ENCODE peak calls at places on chromosomes 3 and 15, in nine cellular contexts. X, W, D, P, Z, T, S, U and B are unnamed samples. For H3K4me1 and H3K36me3, the result is how much of the 10 kb centered on the place peaks cover.

GRCh38 chr15:92457642-92458041 is 64.0 kb downstream of the ST8SIA2 start:
- DNase-seq in Z (peak), P (no peak), T (no peak), S (no peak), U (no peak), D (no peak), W (no peak), X (no peak), B (no peak)

GRCh38 chr3:23183731-23184130 is 19.4 kb upstream of the UBE2E2 start:
- DNase-seq in P (peak), T (no peak), U (no peak), S (peak), W (peak), Z (no peak), D (peak), X (no peak), B (no peak)

GRCh38 chr3:112056451-112056929 is 22.0 kb downstream of the TMPRSS7 start:
- DNase-seq in U (no peak), S (no peak), X (no peak), T (no peak), W (peak), Z (no peak), P (no peak), D (no peak), B (no peak)

GRCh38 chr3:12046406-12046805 is 42.2 kb downstream of the SYN2 start:
- DNase-seq in T (no peak), U (no peak), Z (no peak), D (no peak), X (no peak), S (no peak), P (no peak), W (no peak), B (no peak)

GRCh38 chr15:45710657-45711056 is 75.8 kb downstream of the SQOR start:
- DNase-seq in T (no peak), D (no peak), S (no peak), X (no peak), Z (no peak), U (no peak), P (no peak), W (no peak), B (no peak)

GRCh38 chr15:80462111-80462510 is 57.9 kb downstream of the ARNT2 start:
- DNase-seq in T (no peak), U (no peak), X (no peak), P (no peak), D (no peak), W (no peak), S (no peak), Z (no peak), B (no peak)

GRCh38 chr3:143001034-143001368 is 369 bp upstream of the U2SURP start:
- DNase-seq in S (no peak), D (no peak), W (no peak), X (peak), P (no peak), T (no peak), U (peak), Z (no peak), B (no peak)

GRCh38 chr3:47082519-47082918 is 81.4 kb downstream of the SETD2 start:
- DNase-seq in Z (no peak), W (peak), P (no peak), X (no peak), D (no peak), S (no peak), T (no peak), U (no peak), B (no peak)

GRCh38 chr3:188052229-188052965 is 101.6 kb upstream of the LPP start:
- DNase-seq in U (peak), T (peak), Z (peak), X (peak), S (no peak), D (peak), P (no peak), W (peak), B (peak)

GRCh38 chr3:170414202-170414663 is 4.4 kb upstream of the CLDN11 start:
- DNase-seq in S (peak), Z (no peak), D (no peak), X (no peak), W (peak), P (peak), U (no peak), T (peak), B (no peak)

GRCh38 chr3:127598841-127599570 is 795 bp downstream of the MCM2 start:
- DNase-seq in Z (no peak), W (no peak), X (no peak), D (no peak), S (no peak), T (no peak), U (no peak), P (no peak), B (no peak)

GRCh38 chr3:14266361-14266760 is 87.7 kb downstream of the LSM3 start:
- DNase-seq in S (no peak), U (no peak), P (no peak), Z (peak), W (peak), X (no peak), D (peak), T (no peak), B (peak)

GRCh38 chr3:157542711-157543485 is 39.7 kb upstream of the VEPH1 start:
- DNase-seq in X (peak), T (peak), P (peak), S (no peak), D (peak), W (peak), Z (peak), U (peak), B (peak)

GRCh38 chr15:39432935-39433334 is 147.9 kb upstream of the THBS1 start:
- DNase-seq in S (no peak), T (no peak), X (no peak), Z (no peak), W (no peak), P (no peak), D (no peak), U (no peak), B (no peak)

GRCh38 chr15:39433351-39433750 is 147.5 kb upstream of the THBS1 start:
- DNase-seq in X (no peak), W (no peak), P (no peak), D (no peak), U (no peak), Z (no peak), S (no peak), T (no peak), B (no peak)

GRCh38 chr15:39435244-39435643 is 145.6 kb upstream of the THBS1 start:
- DNase-seq in S (no peak), X (no peak), W (no peak), U (no peak), T (no peak), Z (no peak), D (no peak), P (no peak), B (no peak)

GRCh38 chr15:39434126-39434525 is 146.8 kb upstream of the THBS1 start:
- DNase-seq in W (no peak), Z (no peak), D (no peak), S (no peak), P (no peak), T (no peak), X (no peak), U (no peak), B (no peak)

GRCh38 chr15:39434751-39435238 is 146.1 kb upstream of the THBS1 start:
- DNase-seq in S (no peak), W (no peak), T (no peak), D (no peak), P (no peak), Z (peak), U (no peak), X (no peak), B (no peak)
- H3K4me1 ChIP-seq in S (under half), W (under half), T (under half), D (under half), P (under half), Z (half or more), U (under half), X (under half), B (under half)

GRCh38 chr15:85744636-85745422 is 49.9 kb downstream of the KLHL25 start:
- DNase-seq in T (no peak), P (no peak), U (no peak), Z (no peak), S (no peak), D (no peak), W (no peak), X (no peak), B (no peak)

GRCh38 chr15:85743392-85744045 is 51.2 kb downstream of the KLHL25 start:
- DNase-seq in D (no peak), X (no peak), P (no peak), U (no peak), T (no peak), W (no peak), Z (no peak), S (no peak), B (no peak)

GRCh38 chr15:85746641-85747040 is 48.1 kb downstream of the KLHL25 start:
- DNase-seq in D (no peak), W (no peak), X (no peak), U (no peak), Z (no peak), T (no peak), S (no peak), P (no peak), B (no peak)

GRCh38 chr15:85748176-85748575 is 46.5 kb downstream of the KLHL25 start:
- DNase-seq in T (no peak), P (no peak), D (no peak), Z (no peak), S (no peak), U (no peak), W (no peak), X (no peak), B (peak)

GRCh38 chr15:85745525-85745924 is 49.2 kb downstream of the KLHL25 start:
- DNase-seq in U (no peak), W (no peak), Z (no peak), T (no peak), D (no peak), X (no peak), P (no peak), S (no peak), B (no peak)
- H3K36me3 ChIP-seq in U (half or more), W (under half), Z (half or more), T (under half), D (under half), X (half or more), P (under half), S (under half), B (half or more)

DNA sequence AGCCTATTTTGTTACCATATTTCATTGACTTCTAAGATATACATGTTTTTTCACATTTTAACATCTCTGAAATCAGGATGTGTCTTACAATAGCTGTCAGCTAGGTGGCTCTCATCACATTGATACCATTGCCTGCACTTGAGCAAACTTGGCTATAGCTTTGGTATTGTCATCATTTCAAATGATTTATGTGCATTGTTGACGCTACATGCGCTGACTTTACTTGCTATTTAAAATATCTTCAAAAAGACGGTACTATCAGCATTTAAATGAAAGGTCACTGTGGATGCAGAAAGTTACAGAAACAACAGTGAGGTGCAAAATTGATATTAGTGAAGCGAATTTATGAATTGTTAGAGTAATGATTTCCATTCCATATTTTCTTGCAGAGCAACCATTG is 54.0 kb upstream of the ABHD2 start:
- DNase-seq in D (no peak), T (no peak), X (no peak), P (no peak), U (no peak), Z (no peak), S (no peak), W (peak), B (no peak)
- TF ChIP-seq CTCF in D (no peak), T (peak), X (no peak), P (peak), U (no peak), Z (peak), S (peak), W (peak), B (no peak)

DNA sequence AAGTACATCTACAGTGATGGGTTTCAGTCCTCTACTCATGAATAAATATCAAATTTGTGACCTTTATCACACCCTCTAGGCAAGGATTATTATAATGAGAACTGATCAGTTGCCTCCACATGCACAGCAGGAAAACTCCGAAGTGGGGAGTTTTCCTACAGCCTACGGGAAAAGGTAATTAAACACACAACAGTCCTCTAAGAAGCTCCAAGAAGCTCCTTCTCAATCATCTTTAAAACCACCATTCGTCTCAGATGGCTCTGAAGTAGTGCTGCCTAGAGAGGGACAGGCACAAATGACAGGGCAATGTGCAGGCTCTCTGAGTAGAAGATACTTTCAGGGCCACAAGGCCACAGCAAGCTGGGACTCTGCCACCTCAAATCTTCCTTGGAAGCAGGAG is 32.3 kb downstream of the MB21D2 start:
- DNase-seq in S (no peak), W (no peak), P (no peak), U (no peak), D (no peak), X (no peak), T (no peak), Z (no peak), B (no peak)
- H3K4me1 ChIP-seq in S (half or more), W (under half), P (half or more), U (under half), D (under half), X (under half), T (under half), Z (under half), B (under half)

DNA sequence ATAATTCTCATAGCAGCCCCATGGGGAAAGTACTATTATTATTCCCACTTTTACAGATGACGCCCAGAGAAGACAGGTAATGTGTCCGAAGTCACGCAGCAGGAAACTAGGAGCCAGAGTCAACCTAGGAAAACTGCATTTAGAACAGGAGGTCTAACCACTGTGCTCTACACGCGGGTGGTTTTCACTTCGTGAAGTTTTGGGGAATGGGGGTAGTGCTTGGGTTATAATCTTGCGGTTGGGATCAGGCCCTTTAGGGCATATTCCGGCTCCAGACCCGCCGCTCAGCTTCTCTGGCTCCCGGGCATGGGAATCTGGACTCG is 5.2 kb downstream of the TPM1 start:
- DNase-seq in Z (no peak), U (no peak), X (no peak), W (no peak), T (no peak), P (no peak), D (no peak), S (no peak), B (no peak)
- H3K36me3 ChIP-seq in Z (half or more), U (under half), X (under half), W (under half), T (under half), P (under half), D (under half), S (under half), B (under half)

GRCh38 chr3:177471733-177472480 is 274.6 kb upstream of the TBL1XR1 start:
- DNase-seq in T (no peak), U (no peak), S (no peak), W (no peak), X (no peak), P (no peak), D (no peak), Z (no peak), B (no peak)

GRCh38 chr3:177468331-177468730 is 271.0 kb upstream of the TBL1XR1 start:
- DNase-seq in S (no peak), W (peak), Z (no peak), T (no peak), U (no peak), P (peak), X (no peak), D (no peak), B (peak)

GRCh38 chr3:177473184-177473583 is 275.9 kb upstream of the TBL1XR1 start:
- DNase-seq in W (peak), T (no peak), Z (no peak), U (no peak), D (no peak), X (no peak), S (no peak), P (no peak), B (no peak)

GRCh38 chr3:177468816-177469590 is 271.7 kb upstream of the TBL1XR1 start:
- DNase-seq in Z (no peak), P (no peak), W (peak), U (no peak), X (no peak), T (no peak), S (no peak), D (no peak), B (no peak)

GRCh38 chr3:177470200-177470941 is 273.1 kb upstream of the TBL1XR1 start:
- DNase-seq in P (no peak), D (no peak), U (no peak), X (no peak), Z (no peak), T (peak), S (no peak), W (peak), B (no peak)
- TF ChIP-seq CTCF in P (no peak), D (no peak), U (no peak), X (no peak), Z (no peak), T (no peak), S (peak), W (no peak), B (no peak)